ENCODE peak calls at places on chromosomes 3 and 15, in seven cellular contexts. M, T, W, X, H, R and A are unnamed samples. For H3K36me3, the result is how much of the 10 kb centered on the place peaks cover.

GRCh38 chr3:15380980-15381890 is 46.1 kb downstream of the METTL6 start:
- DNase-seq in M (no peak), T (no peak), W (no peak), X (no peak), H (no peak), R (no peak), A (no peak)

GRCh38 chr3:100972867-100973266 is 20.4 kb downstream of the ABI3BP start:
- DNase-seq in M (no peak), T (peak), W (no peak), X (peak), H (no peak), R (no peak), A (no peak)

GRCh38 chr15:55758580-55758986 is 15.6 kb upstream of the PRTG start:
- DNase-seq in M (no peak), T (no peak), W (peak), X (no peak), H (no peak), R (no peak), A (no peak)

GRCh38 chr3:115788921-115789470 is 165.7 kb downstream of the GAP43 start:
- DNase-seq in M (no peak), T (peak), W (no peak), X (no peak), H (peak), R (no peak), A (no peak)

GRCh38 chr3:196979545-196979944 is 10.9 kb upstream of the PIGZ start:
- DNase-seq in M (no peak), T (peak), W (no peak), X (no peak), H (peak), R (no peak), A (no peak)

GRCh38 chr3:45528429-45528828 is 66.1 kb upstream of the LIMD1 start:
- DNase-seq in M (no peak), T (peak), W (no peak), X (no peak), H (no peak), R (no peak), A (no peak)

GRCh38 chr3:125428216-125428830 is 53.2 kb upstream of the ZNF148 start:
- DNase-seq in M (no peak), T (no peak), W (no peak), X (no peak), H (no peak), R (no peak), A (no peak)

GRCh38 chr15:55741592-55742497 is 1.1 kb downstream of the PRTG start:
- DNase-seq in M (peak), T (no peak), W (no peak), X (peak), H (no peak), R (peak), A (no peak)

GRCh38 chr15:60134609-60135008 is 130.5 kb downstream of the FOXB1 start:
- DNase-seq in M (no peak), T (no peak), W (no peak), X (no peak), H (no peak), R (no peak), A (no peak)

GRCh38 chr15:79089331-79089889 is 1.2 kb downstream of the RASGRF1 start:
- DNase-seq in M (peak), T (no peak), W (no peak), X (no peak), H (peak), R (no peak), A (no peak)

GRCh38 chr3:179348325-179349013 is 960 bp downstream of the MFN1 start:
- DNase-seq in M (peak), T (no peak), W (no peak), X (peak), H (peak), R (no peak), A (no peak)

GRCh38 chr3:127214990-127215389 is 22.1 kb downstream of the PRR23E start:
- DNase-seq in M (peak), T (no peak), W (no peak), X (no peak), H (no peak), R (no peak), A (no peak)

GRCh38 chr3:36895488-36896409 is 49.1 kb downstream of the TRANK1 start:
- DNase-seq in M (no peak), T (no peak), W (no peak), X (no peak), H (no peak), R (no peak), A (no peak)

GRCh38 chr3:156611870-156612494 is 57.1 kb upstream of the SSR3 start:
- DNase-seq in M (no peak), T (no peak), W (no peak), X (no peak), H (no peak), R (no peak), A (no peak)

GRCh38 chr15:92714071-92714456 is 58.5 kb upstream of the FAM174B start:
- DNase-seq in M (peak), T (peak), W (no peak), X (peak), H (peak), R (no peak), A (no peak)

GRCh38 chr3:124149774-124150173 is 157.8 kb upstream of the ROPN1 start:
- DNase-seq in M (no peak), T (no peak), W (no peak), X (no peak), H (no peak), R (no peak), A (no peak)

GRCh38 chr3:14513566-14514322 is 26.4 kb downstream of the GRIP2 start:
- DNase-seq in M (no peak), T (no peak), W (no peak), X (no peak), H (no peak), R (no peak), A (no peak)

GRCh38 chr3:195416795-195417194 is 26.0 kb downstream of the ACAP2 start:
- DNase-seq in M (no peak), T (no peak), W (no peak), X (no peak), H (peak), R (no peak), A (no peak)

GRCh38 chr3:13019706-13020105 is 53.5 kb downstream of the IQSEC1 start:
- DNase-seq in M (no peak), T (no peak), W (no peak), X (no peak), H (no peak), R (no peak), A (peak)

GRCh38 chr3:148863297-148863696 is 1.8 kb upstream of the CPA3 start:
- DNase-seq in M (no peak), T (no peak), W (no peak), X (no peak), H (no peak), R (no peak), A (no peak)

GRCh38 chr3:80278056-80278455 is 510.3 kb upstream of the ROBO1 start:
- DNase-seq in M (no peak), T (no peak), W (no peak), X (no peak), H (no peak), R (no peak), A (no peak)

GRCh38 chr3:169026543-169027181 is 636.9 kb downstream of the MECOM start:
- DNase-seq in M (no peak), T (peak), W (no peak), X (peak), H (no peak), R (no peak), A (no peak)

GRCh38 chr3:71168961-71169411 is 414.5 kb downstream of the FOXP1 start:
- DNase-seq in M (peak), T (peak), W (no peak), X (no peak), H (peak), R (no peak), A (no peak)

GRCh38 chr3:115986555-115987207 is 363.4 kb downstream of the GAP43 start:
- DNase-seq in M (peak), T (peak), W (no peak), X (no peak), H (no peak), R (no peak), A (no peak)

GRCh38 chr15:80186066-80186465 is 33.3 kb downstream of the FAH start:
- DNase-seq in M (no peak), T (no peak), W (no peak), X (no peak), H (no peak), R (no peak), A (no peak)

GRCh38 chr3:116280130-116280740 is 165.1 kb downstream of the LSAMP start:
- DNase-seq in M (no peak), T (no peak), W (no peak), X (no peak), H (no peak), R (no peak), A (no peak)

GRCh38 chr3:139127101-139127500 is 82.4 kb upstream of the PRR23C start:
- DNase-seq in M (no peak), T (peak), W (no peak), X (no peak), H (no peak), R (no peak), A (no peak)

GRCh38 chr3:142947799-142948575 is 15.5 kb downstream of the PAQR9 start:
- DNase-seq in M (no peak), T (peak), W (no peak), X (no peak), H (peak), R (no peak), A (no peak)

GRCh38 chr15:58677426-58677825 is 72.1 kb downstream of the ADAM10 start:
- DNase-seq in M (no peak), T (no peak), W (no peak), X (no peak), H (no peak), R (no peak), A (no peak)

GRCh38 chr3:48135773-48136495 is 52.3 kb downstream of the CDC25A start:
- DNase-seq in M (no peak), T (peak), W (no peak), X (no peak), H (no peak), R (no peak), A (no peak)

GRCh38 chr15:97992831-97993230 is 32.3 kb downstream of the ARRDC4 start:
- DNase-seq in M (no peak), T (no peak), W (no peak), X (no peak), H (no peak), R (no peak), A (no peak)

GRCh38 chr3:125582707-125583106 is 12.6 kb downstream of the OSBPL11 start:
- DNase-seq in M (no peak), T (peak), W (no peak), X (no peak), H (no peak), R (no peak), A (no peak)

GRCh38 chr3:24160424-24160823 is 215.3 kb downstream of the NR1D2 start:
- DNase-seq in M (peak), T (peak), W (no peak), X (no peak), H (no peak), R (no peak), A (no peak)

GRCh38 chr3:173750095-173750494 is 352.6 kb downstream of the NLGN1 start:
- DNase-seq in M (no peak), T (peak), W (no peak), X (peak), H (peak), R (no peak), A (no peak)

GRCh38 chr3:13621381-13622221 is 72.7 kb downstream of the FBLN2 start:
- DNase-seq in M (no peak), T (no peak), W (peak), X (no peak), H (no peak), R (no peak), A (peak)

GRCh38 chr3:114585687-114586086 is 291.9 kb downstream of the TIGIT start:
- DNase-seq in M (no peak), T (no peak), W (no peak), X (no peak), H (no peak), R (no peak), A (no peak)

GRCh38 chr15:39628821-39629220 is 47.9 kb downstream of the THBS1 start:
- DNase-seq in M (no peak), T (peak), W (no peak), X (peak), H (no peak), R (no peak), A (peak)
- H3K9ac ChIP-seq in M (no peak), T (no peak), W (no peak), X (no peak), H (no peak), R (no peak), A (no peak)

GRCh38 chr15:73056460-73056859 is 4.2 kb downstream of the NEO1 start:
- DNase-seq in M (no peak), T (no peak), W (no peak), X (no peak), H (no peak), R (no peak), A (no peak)

GRCh38 chr15:73051811-73052678 is at the start of gene NEO1:
- DNase-seq in M (peak), T (peak), W (peak), X (peak), H (peak), R (peak), A (peak)

GRCh38 chr15:73052679-73053397 is 575 bp downstream of the NEO1 start:
- DNase-seq in M (peak), T (peak), W (peak), X (no peak), H (no peak), R (peak), A (peak)

GRCh38 chr15:73053398-73053723 is 1.1 kb downstream of the NEO1 start:
- DNase-seq in M (peak), T (no peak), W (no peak), X (no peak), H (no peak), R (peak), A (no peak)

DNA sequence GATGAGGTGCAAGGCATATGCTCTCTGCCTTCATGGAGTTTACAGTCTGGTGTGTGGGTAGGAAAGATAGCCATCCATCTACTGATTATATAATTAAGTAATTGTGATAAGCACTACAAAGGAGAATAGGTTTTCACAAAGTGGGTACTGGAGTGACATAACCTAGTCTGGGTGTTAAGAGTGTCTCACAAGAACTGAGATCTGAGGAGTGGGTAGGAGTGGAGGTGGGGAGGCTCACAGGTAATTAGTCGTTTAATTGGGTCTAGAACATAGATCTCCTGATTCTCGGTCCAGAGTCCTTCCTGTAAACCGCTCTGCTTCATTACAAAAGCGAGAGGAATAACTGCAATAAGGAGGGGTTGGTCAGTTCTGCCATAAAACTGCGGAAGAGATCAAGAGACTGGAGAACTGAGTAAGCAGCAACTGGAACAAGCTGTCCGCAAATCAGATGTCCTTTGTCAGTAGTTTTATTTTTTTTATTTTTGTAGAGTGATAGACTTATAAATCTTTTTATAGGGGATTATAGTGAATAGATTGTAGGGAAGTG is 2.2 kb downstream of the NEO1 start:
- DNase-seq in M (no peak), T (no peak), W (no peak), X (no peak), H (no peak), R (peak), A (no peak)
- H3K4me3 ChIP-seq in M (peak), T (no peak), W (no peak), X (no peak), H (no peak), R (peak), A (peak)

GRCh38 chr15:75596703-75597345 is 17.7 kb upstream of the PTPN9 start:
- DNase-seq in M (no peak), T (no peak), W (no peak), X (no peak), H (no peak), R (no peak), A (no peak)
- H3K36me3 ChIP-seq in M (under half), T (under half), W (half or more), X (under half), H (under half), R (under half), A (under half)

GRCh38 chr15:89750560-89751542 is at the start of gene MESP1:
- DNase-seq in M (peak), T (peak), W (peak), X (peak), H (peak), R (peak), A (peak)
- H3K9ac ChIP-seq in M (no peak), T (no peak), W (peak), X (peak), H (peak), R (peak), A (peak)